ENCODE peak calls at places on chromosomes 6 and 20, in ten cellular contexts. S, L, Z, N, I, K, V, J, A and Q are unnamed samples.

GRCh38 chr20:37166867-37167266 is 12.3 kb upstream of the RPN2 start:
- DNase-seq in N (no peak), V (no peak), S (no peak), A (no peak), Z (no peak), J (no peak), L (no peak), I (no peak), K (no peak), Q (no peak)

GRCh38 chr6:142966294-142966693 is 21.3 kb upstream of the HIVEP2 start:
- DNase-seq in K (no peak), S (no peak), I (no peak), A (no peak), Z (no peak), L (no peak), J (no peak), V (no peak), N (no peak), Q (no peak)

GRCh38 chr20:41138527-41139226 is 1.3 kb downstream of the PLCG1 start:
- DNase-seq in N (peak; percentile 52), S (no peak), K (no peak), L (peak; percentile 56), Z (no peak), V (peak; percentile 12), J (peak; percentile 71), I (no peak), A (no peak), Q (no peak)

GRCh38 chr6:29811377-29811776 is 16.2 kb upstream of the HLA-G start:
- DNase-seq in I (no peak), N (no peak), A (no peak), L (no peak), Z (no peak), V (no peak), K (no peak), J (no peak), S (no peak), Q (no peak)

GRCh38 chr6:46674410-46674809 is 13.3 kb upstream of the TDRD6 start:
- DNase-seq in Z (no peak), N (no peak), A (no peak), V (no peak), S (no peak), J (no peak), I (no peak), K (no peak), L (no peak), Q (no peak)

GRCh38 chr6:32087574-32088486 is 21.3 kb downstream of the TNXB start:
- DNase-seq in J (peak; percentile 78), I (no peak), V (peak; percentile 46), N (peak; percentile 64), Z (peak; percentile 10), K (no peak), S (peak; percentile 62), L (peak; percentile 91), A (peak; percentile 67), Q (peak; percentile 93)

GRCh38 chr6:75384116-75384515 is 99.5 kb upstream of the TMEM30A start:
- DNase-seq in A (no peak), S (no peak), I (no peak), V (no peak), Z (no peak), J (no peak), K (no peak), L (no peak), N (no peak), Q (no peak)

GRCh38 chr6:81770395-81770794 is 17.9 kb upstream of the TENT5A start:
- DNase-seq in S (no peak), A (no peak), N (no peak), L (no peak), Z (no peak), J (no peak), V (no peak), K (no peak), I (no peak), Q (no peak)

GRCh38 chr6:9517806-9518205 is 897.1 kb downstream of the TFAP2A start:
- DNase-seq in N (no peak), I (no peak), K (no peak), A (no peak), L (no peak), Z (no peak), S (no peak), J (no peak), V (no peak), Q (no peak)

GRCh38 chr20:24823989-24824693 is 124.9 kb upstream of the CST7 start:
- DNase-seq in V (no peak), L (peak; percentile 51), A (no peak), J (no peak), Z (no peak), N (no peak), K (no peak), S (no peak), I (no peak), Q (no peak)